ENCODE peak calls at places on chromosomes 11 and 22, in four cellular contexts. One of them, this sample, is unnamed.

GRCh38 chr22:50698546-50698945 is 25.9 kb downstream of the SHANK3 start:
- DNase-seq in PC-3: no peak
- DNase-seq in OCI-LY7: no peak
- DNase-seq in MM.1S: no peak
- DNase-seq in this sample: no peak

GRCh38 chr11:95451682-95452081 is 220.7 kb upstream of the SESN3 start:
- DNase-seq in PC-3: peak; percentile 51
- DNase-seq in OCI-LY7: no peak
- DNase-seq in MM.1S: no peak
- DNase-seq in this sample: no peak

GRCh38 chr11:11993814-11994213 is 14.6 kb downstream of the DKK3 start:
- DNase-seq in PC-3: peak; percentile 90
- DNase-seq in OCI-LY7: no peak
- DNase-seq in MM.1S: no peak
- DNase-seq in this sample: peak; percentile 15

GRCh38 chr22:24432059-24432853 is 4.9 kb downstream of the ADORA2A start:
- DNase-seq in PC-3: no peak
- DNase-seq in OCI-LY7: peak; percentile 72
- DNase-seq in MM.1S: no peak
- DNase-seq in this sample: no peak

GRCh38 chr11:75563978-75564552 is 2.0 kb downstream of the SERPINH1 start:
- DNase-seq in PC-3: no peak
- DNase-seq in OCI-LY7: no peak
- DNase-seq in MM.1S: no peak
- DNase-seq in this sample: peak; percentile 91

GRCh38 chr11:120343429-120343828 is 7.2 kb downstream of the ARHGEF12 start:
- DNase-seq in PC-3: no peak
- DNase-seq in OCI-LY7: peak; percentile 4
- DNase-seq in MM.1S: peak; percentile 91
- DNase-seq in this sample: no peak

GRCh38 chr11:47330002-47330911 is 22.2 kb downstream of the MYBPC3 start:
- DNase-seq in PC-3: no peak
- DNase-seq in OCI-LY7: peak; percentile 10
- DNase-seq in MM.1S: no peak
- DNase-seq in this sample: no peak

GRCh38 chr11:43948341-43949185 is 6.1 kb downstream of the C11orf96 start:
- DNase-seq in PC-3: no peak
- DNase-seq in OCI-LY7: no peak
- DNase-seq in MM.1S: no peak
- DNase-seq in this sample: no peak

GRCh38 chr11:2783536-2784082 is 83.8 kb upstream of the KCNQ1OT1 start:
- DNase-seq in PC-3: no peak
- DNase-seq in OCI-LY7: no peak
- DNase-seq in MM.1S: peak; percentile 46
- DNase-seq in this sample: no peak

GRCh38 chr11:91946397-91947090 is 278.1 kb upstream of the FAT3 start:
- DNase-seq in PC-3: no peak
- DNase-seq in OCI-LY7: no peak
- DNase-seq in MM.1S: no peak
- DNase-seq in this sample: no peak

GRCh38 chr11:3160252-3161031 is 4.7 kb downstream of the OSBPL5 start:
- DNase-seq in PC-3: no peak
- DNase-seq in OCI-LY7: peak; percentile 14
- DNase-seq in MM.1S: no peak
- DNase-seq in this sample: peak; percentile 99

GRCh38 chr11:13955971-13956421 is 6.5 kb upstream of the SPON1 start:
- DNase-seq in PC-3: peak; percentile 76
- DNase-seq in OCI-LY7: peak; percentile 80
- DNase-seq in MM.1S: peak; percentile 73
- DNase-seq in this sample: peak; percentile 83

GRCh38 chr11:59923813-59924212 is 14.4 kb upstream of the OOSP1 start:
- DNase-seq in PC-3: no peak
- DNase-seq in OCI-LY7: peak; percentile 13
- DNase-seq in MM.1S: no peak
- DNase-seq in this sample: no peak

GRCh38 chr11:71238941-71239340 is 13.4 kb downstream of the SHANK2 start:
- DNase-seq in PC-3: no peak
- DNase-seq in OCI-LY7: no peak
- DNase-seq in MM.1S: no peak
- DNase-seq in this sample: no peak

GRCh38 chr11:23897453-23898289 is 599.2 kb upstream of the LUZP2 start:
- DNase-seq in PC-3: peak; percentile 1
- DNase-seq in OCI-LY7: no peak
- DNase-seq in MM.1S: no peak
- DNase-seq in this sample: no peak

GRCh38 chr22:48798281-48799226 is 1029.1 kb downstream of the BRD1 start:
- DNase-seq in PC-3: no peak
- DNase-seq in OCI-LY7: no peak
- DNase-seq in MM.1S: no peak
- DNase-seq in this sample: no peak

GRCh38 chr11:70614034-70614681 is 215.8 kb downstream of the CTTN start:
- DNase-seq in PC-3: no peak
- DNase-seq in OCI-LY7: no peak
- DNase-seq in MM.1S: no peak
- DNase-seq in this sample: no peak

GRCh38 chr22:45290410-45290936 is 5.7 kb downstream of the UPK3A start:
- DNase-seq in PC-3: peak; percentile 64
- DNase-seq in OCI-LY7: no peak
- DNase-seq in MM.1S: no peak
- DNase-seq in this sample: peak; percentile 69

GRCh38 chr11:13440100-13440855 is 22.7 kb downstream of the BTBD10 start:
- DNase-seq in PC-3: peak; percentile 79
- DNase-seq in OCI-LY7: no peak
- DNase-seq in MM.1S: no peak
- DNase-seq in this sample: no peak

GRCh38 chr22:40193429-40194421 is 16.0 kb downstream of the TNRC6B start:
- DNase-seq in PC-3: peak; percentile 31
- DNase-seq in OCI-LY7: no peak
- DNase-seq in MM.1S: no peak
- DNase-seq in this sample: peak; percentile 55

GRCh38 chr22:50699001-50699753 is 26.6 kb downstream of the SHANK3 start:
- DNase-seq in PC-3: no peak
- DNase-seq in OCI-LY7: no peak
- DNase-seq in MM.1S: no peak
- DNase-seq in this sample: no peak

GRCh38 chr22:49372530-49373288 is 455.0 kb downstream of the BRD1 start:
- DNase-seq in PC-3: peak; percentile 23
- DNase-seq in OCI-LY7: no peak
- DNase-seq in MM.1S: no peak
- DNase-seq in this sample: peak; percentile 43

GRCh38 chr22:48707749-48708557 is 1119.7 kb downstream of the BRD1 start:
- DNase-seq in PC-3: no peak
- DNase-seq in OCI-LY7: no peak
- DNase-seq in MM.1S: no peak
- DNase-seq in this sample: no peak

GRCh38 chr22:49432211-49432905 is 395.3 kb downstream of the BRD1 start:
- DNase-seq in PC-3: no peak
- DNase-seq in OCI-LY7: no peak
- DNase-seq in MM.1S: no peak
- DNase-seq in this sample: no peak

GRCh38 chr11:114298701-114299090 is 2.5 kb downstream of the NNMT start:
- DNase-seq in PC-3: no peak
- DNase-seq in OCI-LY7: no peak
- DNase-seq in MM.1S: no peak
- DNase-seq in this sample: no peak

GRCh38 chr11:111707039-111707690 is 59.0 kb downstream of the PPP2R1B start:
- DNase-seq in PC-3: peak; percentile 26
- DNase-seq in OCI-LY7: no peak
- DNase-seq in MM.1S: no peak
- DNase-seq in this sample: no peak

GRCh38 chr22:22030493-22031182 is 48.1 kb upstream of the TOP3B start:
- DNase-seq in PC-3: no peak
- DNase-seq in OCI-LY7: peak; percentile 96
- DNase-seq in MM.1S: peak; percentile 88
- DNase-seq in this sample: no peak

GRCh38 chr22:25514436-25514835 is 50.0 kb upstream of the GRK3 start:
- DNase-seq in PC-3: peak; percentile 43
- DNase-seq in OCI-LY7: no peak
- DNase-seq in MM.1S: no peak
- DNase-seq in this sample: no peak

GRCh38 chr22:32444068-32444467 is 20.2 kb downstream of the BPIFC start:
- DNase-seq in PC-3: peak; percentile 52
- DNase-seq in OCI-LY7: peak; percentile 27
- DNase-seq in MM.1S: peak; percentile 71
- DNase-seq in this sample: peak; percentile 45

GRCh38 chr11:72491001-72491400 is 56.7 kb upstream of the CLPB start:
- DNase-seq in PC-3: no peak
- DNase-seq in OCI-LY7: no peak
- DNase-seq in MM.1S: no peak
- DNase-seq in this sample: no peak

GRCh38 chr11:13433437-13433836 is 29.6 kb downstream of the BTBD10 start:
- DNase-seq in PC-3: no peak
- DNase-seq in OCI-LY7: no peak
- DNase-seq in MM.1S: no peak
- DNase-seq in this sample: no peak

GRCh38 chr11:69253028-69253427 is 40.9 kb upstream of the MYEOV start:
- DNase-seq in PC-3: peak; percentile 81
- DNase-seq in OCI-LY7: no peak
- DNase-seq in MM.1S: no peak
- DNase-seq in this sample: no peak

DNA sequence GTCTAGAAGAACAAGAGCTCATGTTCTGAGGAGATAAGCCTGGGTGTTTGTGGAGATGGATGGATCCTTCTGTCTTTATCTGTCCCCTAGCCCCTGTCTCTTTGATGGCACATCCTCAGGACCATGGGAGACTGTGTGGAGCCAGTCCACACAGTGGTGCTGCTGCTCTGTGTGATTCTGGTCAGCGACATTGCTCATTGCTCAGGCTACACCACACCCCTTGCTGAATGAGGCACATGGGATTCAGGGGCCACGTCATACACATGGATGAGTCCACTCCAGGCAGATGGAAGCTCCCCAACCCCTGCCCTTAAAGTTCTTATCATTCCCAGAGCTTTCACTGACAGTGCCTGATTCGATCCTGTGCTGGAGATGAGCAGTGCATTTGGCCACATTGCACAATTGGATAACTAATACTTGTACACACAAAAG is 222.2 kb downstream of the NAV2 start:
- DNase-seq in PC-3: no peak
- DNase-seq in OCI-LY7: no peak
- DNase-seq in MM.1S: no peak
- DNase-seq in this sample: no peak
- H3K27ac ChIP-seq in PC-3: peak overlapping the region; percentile 49
- H3K27ac ChIP-seq in OCI-LY7: no peak overlapping the region
- H3K27ac ChIP-seq in MM.1S: no peak overlapping the region
- H3K27ac ChIP-seq in this sample: peak overlapping the region; percentile 33

GRCh38 chr11:68032003-68032402 is 1.5 kb downstream of the NDUFS8 start:
- DNase-seq in PC-3: no peak
- DNase-seq in OCI-LY7: no peak
- DNase-seq in MM.1S: no peak
- DNase-seq in this sample: no peak
- H3K4me1 ChIP-seq in PC-3: peaks cover 44% of the 10 kb centered on the region
- H3K4me1 ChIP-seq in OCI-LY7: peaks cover 28% of the 10 kb centered on the region
- H3K4me1 ChIP-seq in MM.1S: peaks cover 11% of the 10 kb centered on the region
- H3K4me1 ChIP-seq in this sample: peaks cover 12% of the 10 kb centered on the region

DNA sequence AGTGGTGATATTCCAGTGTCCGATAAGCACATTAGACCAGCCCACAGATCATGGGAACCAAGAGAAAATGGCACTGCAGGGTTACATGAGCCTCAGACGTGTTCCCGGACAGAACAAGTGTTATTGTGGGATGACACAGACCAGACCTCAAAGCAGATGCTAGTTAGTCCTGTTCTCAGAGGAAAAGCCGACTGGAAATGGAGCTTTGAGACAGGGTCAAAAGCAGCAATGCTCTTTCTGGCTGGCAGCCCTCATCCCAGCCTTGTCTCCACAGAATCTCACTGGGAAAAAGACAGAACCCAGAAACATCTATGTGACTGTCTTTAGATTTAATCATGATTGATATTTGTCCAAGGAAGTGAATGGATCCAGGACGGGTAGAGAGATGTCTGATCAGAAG is 506.8 kb downstream of the INSC start:
- DNase-seq in PC-3: no peak
- DNase-seq in OCI-LY7: no peak
- DNase-seq in MM.1S: no peak
- DNase-seq in this sample: no peak
- TF ChIP-seq EZH2phosphoT487 in PC-3: no peak
- TF ChIP-seq EZH2phosphoT487 in OCI-LY7: no peak
- TF ChIP-seq EZH2phosphoT487 in MM.1S: no peak
- TF ChIP-seq EZH2phosphoT487 in this sample: no peak

GRCh38 chr11:93567406-93567819 is 24.2 kb upstream of the SMCO4 start:
- DNase-seq in PC-3: peak; percentile 67
- DNase-seq in OCI-LY7: no peak
- DNase-seq in MM.1S: no peak
- DNase-seq in this sample: no peak
- H3K27ac ChIP-seq in PC-3: no peak overlapping the region
- H3K27ac ChIP-seq in OCI-LY7: no peak overlapping the region
- H3K27ac ChIP-seq in MM.1S: no peak overlapping the region
- H3K27ac ChIP-seq in this sample: no peak overlapping the region

This sample was measured in neural progenitor cell.